ENCODE peak calls at places on chromosomes 1 and 21, in five cellular contexts. Y is breast epithelium, D is heart left ventricle, I is psoas muscle, V is mucosa of descending colon. M is an unnamed sample.

GRCh38 chr1:210883821-210884220 is 250.1 kb downstream of the KCNH1 start:
- DNase-seq in Y (no peak), V (no peak), D (no peak), I (no peak), M (no peak)

GRCh38 chr1:86739901-86740507 is 35.6 kb downstream of the SH3GLB1 start:
- DNase-seq in Y (no peak), I (no peak), D (no peak), V (no peak), M (no peak)

GRCh38 chr21:46084709-46085108 is 13.2 kb upstream of the COL6A2 start:
- DNase-seq in D (no peak), I (peak; percentile 45), V (no peak), Y (no peak), M (peak; percentile 55)

GRCh38 chr1:163535807-163536206 is 214.1 kb downstream of the NUF2 start:
- DNase-seq in V (no peak), D (no peak), I (no peak), Y (no peak), M (no peak)

GRCh38 chr1:33167650-33168447 is 14.0 kb downstream of the TRIM62 start:
- DNase-seq in I (no peak), D (no peak), Y (no peak), V (no peak), M (no peak)

GRCh38 chr1:35174225-35174540 is 18.8 kb downstream of the SFPQ start:
- DNase-seq in I (no peak), D (no peak), Y (no peak), V (no peak), M (no peak)

GRCh38 chr1:64004451-64004850 is 199.0 kb upstream of the UBE2U start:
- DNase-seq in V (no peak), Y (no peak), I (no peak), D (no peak), M (no peak)

GRCh38 chr1:18556364-18556763 is 74.3 kb upstream of the PAX7 start:
- DNase-seq in I (no peak), D (no peak), V (peak; percentile 54), Y (no peak), M (no peak)

GRCh38 chr1:2831596-2832212 is 30.2 kb upstream of the TTC34 start:
- DNase-seq in I (peak; percentile 27), D (no peak), Y (no peak), V (no peak), M (no peak)

GRCh38 chr1:3178279-3178678 is 109.3 kb downstream of the PRDM16 start:
- DNase-seq in Y (no peak), V (no peak), D (no peak), I (no peak), M (no peak)

GRCh38 chr1:87058343-87058649 is 143.9 kb downstream of the HS2ST1 start:
- DNase-seq in V (no peak), Y (no peak), D (no peak), I (no peak), M (no peak)

GRCh38 chr1:209675567-209676154 is 449 bp downstream of the G0S2 start:
- DNase-seq in V (peak; percentile 45), I (no peak), Y (no peak), D (peak; percentile 46), M (no peak)

DNA sequence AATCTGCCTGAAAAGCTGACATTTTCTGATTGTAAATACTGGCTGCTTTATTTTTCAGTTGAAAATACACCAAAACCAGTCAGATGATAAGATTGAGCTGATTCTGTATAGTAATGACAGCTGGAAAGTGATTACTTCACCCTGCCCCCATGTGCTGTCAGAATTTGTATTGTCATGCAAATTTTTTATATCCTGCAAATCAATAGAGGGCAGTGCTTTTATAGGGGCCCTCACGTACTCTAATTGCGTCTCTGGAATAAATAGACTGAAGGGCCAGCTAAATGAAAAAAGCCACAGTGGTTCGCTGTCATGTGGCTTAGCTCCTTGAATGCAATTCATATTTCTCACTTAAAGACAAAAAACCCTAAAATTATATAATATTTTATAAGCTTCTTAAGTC is 208.6 kb downstream of the LHX8 start:
- DNase-seq in V (no peak), D (no peak), I (no peak), Y (no peak), M (no peak)
- H3K4me3 ChIP-seq in V (no peak overlapping the region), D (no peak overlapping the region), I (no peak overlapping the region), Y (no peak overlapping the region), M (no peak overlapping the region)

DNA sequence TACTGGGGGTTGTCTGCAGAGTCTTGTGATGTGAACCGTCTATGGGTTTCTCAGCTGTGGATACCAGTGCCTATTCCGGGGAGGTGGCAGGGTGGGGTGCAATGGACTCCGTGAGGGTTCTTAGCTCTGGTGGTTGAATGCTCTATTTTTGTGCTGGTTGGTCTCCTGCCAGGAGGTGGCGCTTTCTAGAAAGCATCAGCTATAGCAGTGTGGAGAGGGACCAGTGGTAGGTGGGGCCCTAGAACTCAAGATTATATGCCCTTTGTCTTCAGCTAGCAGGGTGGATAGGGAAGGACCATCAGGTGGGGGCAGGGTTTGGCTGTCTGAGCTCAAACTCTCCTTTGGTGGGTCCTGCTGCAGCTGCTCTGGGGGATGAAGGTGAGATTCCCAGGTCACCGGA is 127.3 kb upstream of the PLD5 start:
- DNase-seq in D (no peak), I (no peak), Y (no peak), V (no peak), M (no peak)
- TF ChIP-seq CTCF in D (peak; percentile 29), I (no peak), Y (no peak), V (no peak), M (no peak)

GRCh38 chr1:158998781-158999161 is 10.9 kb upstream of the IFI16 start:
- DNase-seq in I (peak; percentile 72), D (no peak), Y (no peak), V (peak; percentile 72), M (no peak)
- H3K4me3 ChIP-seq in I (peak overlapping the region; percentile 61), D (peak overlapping the region; percentile 29), Y (peak overlapping the region; percentile 59), V (no peak overlapping the region), M (peak overlapping the region; percentile 79)

DNA sequence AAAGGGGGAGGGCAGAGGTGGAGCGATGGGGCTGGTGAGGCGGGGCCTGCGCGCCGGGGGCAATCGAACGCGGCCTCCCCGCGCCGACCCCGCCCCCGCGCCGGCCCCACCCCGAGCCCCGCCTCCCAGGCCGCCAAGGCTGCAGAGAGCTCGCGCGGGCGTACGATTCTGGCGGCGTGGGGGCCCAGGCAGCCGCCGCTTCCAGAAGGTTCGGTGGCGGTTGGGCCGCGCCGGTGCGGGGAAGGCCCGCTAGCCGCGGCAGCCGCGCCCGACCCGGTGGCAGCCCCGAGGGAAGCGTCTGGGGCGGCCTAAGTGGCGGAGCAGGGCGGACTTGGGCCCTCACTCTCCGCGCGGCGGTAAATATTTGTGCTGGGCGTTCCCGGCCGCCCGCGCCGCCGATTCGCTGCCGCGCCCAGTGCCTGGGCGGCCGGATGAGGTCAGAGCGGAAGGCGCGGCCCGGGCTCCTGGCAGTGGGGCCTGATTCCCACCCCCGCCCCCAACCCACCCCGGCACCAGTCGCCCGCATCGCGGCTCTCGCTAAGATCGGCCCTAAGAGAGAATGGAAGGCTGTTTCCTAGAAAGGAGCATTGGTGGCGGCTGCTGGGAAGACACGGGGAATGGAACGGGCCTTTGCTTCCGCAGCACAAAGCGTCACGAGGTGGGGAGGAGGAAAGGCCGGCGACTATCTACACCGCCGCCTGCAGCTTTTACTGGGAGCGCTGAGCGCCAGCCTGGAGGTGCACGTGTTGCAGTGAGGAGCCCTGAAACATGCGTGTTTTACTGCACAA is at the start of gene ACOT7:
- DNase-seq in Y (peak; percentile 85), V (peak; percentile 93), I (peak; percentile 94), D (peak; percentile 91), M (peak; percentile 92)
- TF ChIP-seq CTCF in Y (no peak), V (no peak), I (no peak), D (peak; percentile 41), M (no peak)

DNA sequence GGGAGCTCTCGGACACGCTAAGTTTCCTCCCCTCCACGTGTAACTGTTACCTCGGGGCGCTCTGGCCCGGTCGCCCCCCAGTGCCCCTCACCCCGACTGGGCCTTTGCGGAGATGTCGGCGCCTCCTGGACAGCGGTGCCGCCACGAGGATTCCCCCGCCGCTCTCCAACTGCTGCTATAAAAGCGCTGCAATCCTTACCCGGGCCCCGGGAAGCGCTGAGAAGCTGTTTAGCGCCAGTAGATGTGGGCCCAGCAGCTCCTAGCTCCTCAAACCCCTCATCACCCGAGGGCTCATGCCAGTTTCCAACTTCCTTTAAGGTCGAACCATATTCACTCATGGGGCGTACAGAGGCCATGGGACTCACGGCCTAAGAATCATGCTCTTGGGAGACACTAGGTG is 361 bp upstream of the LMX1A start:
- DNase-seq in V (no peak), Y (no peak), I (no peak), D (no peak), M (no peak)
- H3K4me3 ChIP-seq in V (no peak overlapping the region), Y (peak overlapping the region; percentile 42), I (peak overlapping the region; percentile 67), D (peak overlapping the region; percentile 25), M (peak overlapping the region; percentile 69)

GRCh38 chr1:11858968-11859871 is 475 bp upstream of the NPPB start:
- DNase-seq in Y (no peak), D (peak; percentile 75), V (peak; percentile 63), I (peak; percentile 83), M (no peak)
- TF ChIP-seq CTCF in Y (no peak), D (peak; percentile 19), V (no peak), I (peak; percentile 12), M (no peak)

GRCh38 chr1:174877208-174877673 is 122.5 kb upstream of the CACYBP start:
- DNase-seq in I (no peak), D (no peak), V (peak; percentile 47), Y (no peak), M (no peak)

GRCh38 chr1:174872615-174873058 is 127.1 kb upstream of the CACYBP start:
- DNase-seq in V (no peak), I (no peak), Y (no peak), D (no peak), M (no peak)

GRCh38 chr1:174871886-174872285 is 127.9 kb upstream of the CACYBP start:
- DNase-seq in I (no peak), V (no peak), D (no peak), Y (no peak), M (no peak)

GRCh38 chr1:174874337-174875053 is 125.3 kb upstream of the CACYBP start:
- DNase-seq in Y (no peak), V (peak; percentile 52), D (no peak), I (no peak), M (no peak)

DNA sequence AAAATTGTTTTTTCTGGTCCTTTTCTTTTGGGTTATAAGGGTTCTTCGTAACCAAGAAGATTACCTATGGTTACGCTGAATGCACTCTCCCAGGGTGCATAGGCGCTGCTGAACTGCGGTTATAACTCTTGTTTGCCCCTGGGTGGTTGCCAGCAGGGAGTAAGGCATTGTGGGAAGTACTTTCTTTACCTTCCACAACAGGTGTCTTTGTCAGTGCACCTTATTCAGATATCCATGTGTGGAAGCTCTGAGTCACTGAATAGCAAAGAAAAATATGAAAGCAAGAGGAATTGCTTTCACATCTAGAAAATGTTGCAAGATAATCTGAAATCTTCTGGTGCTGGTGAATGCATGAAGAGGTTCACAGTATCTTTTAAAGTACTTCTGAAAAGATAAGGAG is 124.4 kb upstream of the CACYBP start:
- DNase-seq in Y (peak; percentile 78), I (no peak), V (peak; percentile 85), D (no peak), M (no peak)
- H3K4me3 ChIP-seq in Y (peak overlapping the region; percentile 36), I (no peak overlapping the region), V (no peak overlapping the region), D (no peak overlapping the region), M (no peak overlapping the region)

GRCh38 chr1:228007801-228008341 is 1.1 kb downstream of the WNT3A start:
- DNase-seq in Y (peak; percentile 25), D (no peak), V (no peak), I (peak; percentile 24), M (no peak)
- TF ChIP-seq CTCF in Y (no peak), D (no peak), V (no peak), I (no peak), M (no peak)

DNA sequence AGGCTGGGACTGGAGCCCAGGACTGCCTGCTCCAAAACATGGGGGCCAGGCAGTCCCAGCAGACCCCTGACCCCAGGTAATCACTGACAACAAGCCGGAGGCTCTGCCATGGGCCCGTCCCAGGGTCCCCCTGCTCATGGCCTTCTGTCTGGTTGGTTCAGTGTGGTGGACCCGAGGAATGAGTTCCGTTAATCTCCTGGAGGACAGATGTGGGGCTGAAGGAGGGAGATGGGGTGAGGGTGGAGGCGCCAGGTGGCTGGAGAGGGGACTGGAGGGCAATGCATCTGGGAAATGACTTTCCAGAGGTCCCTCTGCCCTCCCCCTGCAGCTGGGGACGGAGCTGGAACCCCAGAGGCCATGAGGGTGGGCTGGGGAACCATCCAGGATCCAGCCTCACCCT is 103.2 kb downstream of the EBNA1BP2 start:
- DNase-seq in D (no peak), I (no peak), V (no peak), Y (no peak), M (no peak)
- H3K4me3 ChIP-seq in D (no peak overlapping the region), I (no peak overlapping the region), V (no peak overlapping the region), Y (no peak overlapping the region), M (no peak overlapping the region)